ENCODE peak calls at places on chromosomes 2 and 18, in four cellular contexts. E, D, P and O are unnamed samples.

GRCh38 chr2:21453728-21454127 is 330.0 kb downstream of the TDRD15 start:
- DNase-seq in E (no peak), D (no peak), P (no peak), O (no peak)

GRCh38 chr2:97701851-97702465 is 11.4 kb upstream of the ZAP70 start:
- DNase-seq in E (no peak), D (no peak), P (no peak), O (no peak)

GRCh38 chr2:1601064-1601405 is 143.3 kb downstream of the PXDN start:
- DNase-seq in E (no peak), D (no peak), P (no peak), O (no peak)

GRCh38 chr18:62242955-62243354 is 55.9 kb downstream of the RELCH start:
- DNase-seq in E (no peak), D (no peak), P (no peak), O (no peak)

GRCh38 chr2:210072922-210073509 is 70.6 kb downstream of the RPE start:
- DNase-seq in E (no peak), D (peak; percentile 16), P (peak; percentile 4), O (peak; percentile 28)

GRCh38 chr2:12081481-12082210 is 335.2 kb downstream of the LPIN1 start:
- DNase-seq in E (no peak), D (no peak), P (no peak), O (no peak)

GRCh38 chr18:26466026-26466425 is 82.3 kb downstream of the KCTD1 start:
- DNase-seq in E (no peak), D (peak; percentile 29), P (no peak), O (no peak)

GRCh38 chr2:34012728-34013302 is 413.7 kb upstream of the FAM98A start:
- DNase-seq in E (no peak), D (no peak), P (peak; percentile 11), O (peak; percentile 53)

GRCh38 chr2:54899576-54900200 is 150.6 kb downstream of the RTN4 start:
- DNase-seq in E (peak; percentile 4), D (no peak), P (no peak), O (peak; percentile 24)

GRCh38 chr2:20052872-20053281 is 1.4 kb upstream of the LAPTM4A start:
- DNase-seq in E (no peak), D (peak; percentile 82), P (no peak), O (no peak)

GRCh38 chr18:3649559-3650426 is 199.8 kb downstream of the TGIF1 start:
- DNase-seq in E (no peak), D (no peak), P (no peak), O (no peak)

DNA sequence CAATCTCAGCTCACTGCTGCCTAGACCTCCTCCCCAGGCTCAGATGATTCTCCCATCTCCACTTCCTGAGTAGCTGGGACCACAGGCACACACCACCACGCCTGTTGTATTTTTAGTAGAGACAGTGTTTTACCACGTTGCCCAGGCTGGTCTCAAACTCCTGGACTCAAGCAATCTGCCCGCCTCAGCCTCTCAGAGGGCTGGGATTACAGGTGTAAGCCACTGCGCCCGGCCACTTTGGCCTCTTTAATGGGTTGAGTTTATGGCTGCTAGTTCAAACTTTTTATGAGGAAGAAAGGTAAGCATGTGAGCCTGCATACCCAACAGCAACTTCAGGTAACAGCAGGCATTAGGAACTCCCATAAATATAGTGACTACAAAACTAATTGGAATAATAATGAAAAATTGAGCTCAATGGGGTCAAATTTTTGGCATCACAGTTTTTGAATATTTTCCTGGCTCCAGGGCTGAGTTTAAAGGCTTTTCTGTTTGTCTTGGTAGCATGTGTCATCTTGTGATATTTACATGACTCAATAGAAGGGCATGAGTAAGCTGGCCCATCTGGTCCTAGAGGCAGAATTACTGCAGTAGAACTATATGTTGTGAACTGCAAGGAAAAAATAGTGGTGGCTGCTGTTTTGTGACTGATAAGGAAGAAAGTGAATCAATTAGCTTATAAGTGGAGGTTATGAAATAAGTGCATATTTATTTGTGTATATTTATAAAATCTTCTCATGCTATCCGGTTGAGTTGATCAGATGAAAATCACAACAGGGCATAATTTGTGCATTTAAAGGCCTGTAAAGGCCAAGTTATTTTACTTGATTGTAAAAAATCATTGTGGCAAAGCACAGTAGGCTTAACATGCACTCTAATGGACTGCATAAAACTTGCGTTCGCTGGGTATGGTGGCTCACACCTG is 24.8 kb downstream of the GALM start:
- DNase-seq in E (no peak), D (peak; percentile 72), P (no peak), O (no peak)
- TF ChIP-seq SPI1 in E (no peak), D (no peak), P (no peak), O (no peak)

DNA sequence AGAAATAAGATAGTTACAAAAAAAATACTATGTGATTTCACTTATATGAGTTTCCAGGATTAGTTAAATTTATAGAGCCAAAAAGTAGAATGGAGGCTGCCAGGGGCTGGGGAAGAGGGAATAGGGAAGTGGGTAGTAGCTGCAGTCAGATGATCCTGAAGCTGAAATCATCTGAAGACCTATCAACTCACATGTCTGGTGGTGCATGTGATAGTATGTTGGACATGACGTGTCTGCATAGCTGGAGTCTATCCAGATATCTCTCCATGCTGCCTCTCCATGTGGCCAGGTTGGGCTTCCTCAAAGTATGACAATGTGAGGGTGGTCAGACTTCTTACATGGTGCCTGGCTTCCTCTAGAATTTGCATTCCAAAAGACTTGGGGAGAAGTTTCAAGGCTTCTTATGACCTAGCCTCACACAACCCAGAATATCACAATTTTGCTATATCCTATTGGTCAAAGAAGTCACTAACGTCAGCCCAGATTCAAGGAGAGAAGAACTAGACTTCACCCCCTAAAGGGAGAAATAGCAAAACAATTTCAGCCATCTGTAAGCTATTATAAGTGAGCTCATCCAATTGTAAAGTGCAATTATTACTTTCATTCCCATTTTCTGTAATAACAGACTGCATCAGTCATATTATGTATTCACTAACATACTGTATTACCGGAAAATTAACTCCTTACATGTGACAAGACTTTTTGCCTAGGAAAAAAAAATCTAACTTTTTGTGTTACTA is 14.0 kb upstream of the ZNF396 start:
- DNase-seq in E (no peak), D (no peak), P (no peak), O (no peak)
- TF ChIP-seq SPI1 in E (no peak), D (peak; percentile 39), P (peak; percentile 55), O (peak; percentile 89)

DNA sequence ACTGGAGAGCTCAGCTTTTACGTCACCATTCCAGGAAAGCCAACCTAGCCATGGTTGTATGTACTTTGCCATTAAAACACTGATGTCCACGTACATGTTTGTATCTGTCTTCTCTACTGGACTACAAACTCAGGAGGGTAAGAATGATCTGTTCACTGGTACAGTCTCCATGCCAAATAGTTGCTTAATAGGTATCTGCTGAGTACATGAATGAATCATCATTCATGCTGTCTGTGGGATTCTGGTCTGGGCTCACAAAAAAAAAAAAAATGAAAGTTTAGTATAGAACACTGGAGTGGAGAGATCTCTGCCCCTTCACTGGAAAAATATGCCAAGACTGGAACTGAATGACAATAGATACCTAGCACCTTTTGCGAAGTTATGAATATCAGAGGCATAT is 102.6 kb upstream of the ITGA4 start:
- DNase-seq in E (no peak), D (no peak), P (no peak), O (peak; percentile 74)
- TF ChIP-seq SPI1 in E (no peak), D (no peak), P (no peak), O (no peak)

GRCh38 chr18:80249217-80250093 is 2.1 kb upstream of the PARD6G start:
- DNase-seq in E (no peak), D (no peak), P (no peak), O (no peak)
- TF ChIP-seq SPI1 in E (no peak), D (no peak), P (no peak), O (no peak)

GRCh38 chr2:24478243-24478642 is 12.8 kb upstream of the NCOA1 start:
- DNase-seq in E (no peak), D (no peak), P (no peak), O (no peak)
- TF ChIP-seq SPI1 in E (no peak), D (no peak), P (no peak), O (no peak)

DNA sequence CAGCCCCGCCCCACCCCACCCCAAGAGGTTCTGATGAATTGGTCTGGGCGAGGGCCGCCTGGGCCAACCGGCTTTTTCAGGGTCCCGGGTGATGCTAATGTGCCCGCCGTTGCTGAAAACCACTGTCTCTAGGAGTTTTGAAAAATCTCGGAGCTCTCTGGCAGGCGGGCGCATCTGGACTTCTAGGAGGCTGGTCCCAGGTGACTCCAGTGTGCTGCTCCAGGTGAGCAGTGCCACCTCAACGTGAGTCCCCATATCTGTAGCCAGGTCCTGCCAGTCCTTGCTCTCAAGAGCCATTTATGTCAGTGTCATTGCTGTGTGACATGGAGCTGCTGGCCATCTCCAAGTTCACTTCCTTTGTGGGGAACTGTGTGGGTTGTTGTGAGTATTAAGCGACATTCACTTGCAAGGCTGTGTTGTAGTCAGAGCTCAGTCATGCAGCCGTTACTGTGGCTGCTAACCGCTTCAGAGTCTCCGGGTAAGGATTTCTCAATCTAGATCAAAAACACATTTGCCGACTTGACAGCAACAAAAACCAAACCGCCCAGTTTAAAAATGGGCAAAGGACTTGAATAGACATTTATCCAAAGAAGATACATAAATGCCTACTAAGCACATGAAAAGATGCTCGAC is at the start of gene RFX8:
- DNase-seq in E (no peak), D (no peak), P (no peak), O (peak; percentile 72)
- TF ChIP-seq SPI1 in E (no peak), D (no peak), P (no peak), O (peak; percentile 76)

GRCh38 chr18:21833619-21834300 is 93.2 kb downstream of the MIB1 start:
- DNase-seq in E (no peak), D (no peak), P (no peak), O (no peak)

GRCh38 chr18:21826641-21827302 is 86.2 kb downstream of the MIB1 start:
- DNase-seq in E (no peak), D (no peak), P (no peak), O (no peak)

GRCh38 chr18:21830533-21830932 is 89.9 kb downstream of the MIB1 start:
- DNase-seq in E (no peak), D (no peak), P (no peak), O (no peak)

GRCh38 chr18:21834301-21834660 is 93.7 kb downstream of the MIB1 start:
- DNase-seq in E (no peak), D (no peak), P (no peak), O (no peak)

GRCh38 chr18:21831413-21831831 is 90.8 kb downstream of the MIB1 start:
- DNase-seq in E (no peak), D (no peak), P (no peak), O (no peak)
- TF ChIP-seq SPI1 in E (no peak), D (no peak), P (no peak), O (no peak)